ENCODE peak calls at places on chromosomes 3 and 15, in seven cellular contexts. I is renal cortical epithelial cell; T is activated CD4-positive, CD25-positive, alpha-beta regulatory T cell treated with anti-CD3 and anti-CD28 coated beads, Interleukin-2, amount 50 U/mL, for 16 hours; L is NCI-H2029 treated with DMSO at 0.1 percent for 48 hours; Z is progenitor cell of endocrine pancreas; E is activated T-cell treated with anti-CD3 and anti-CD28 coated beads, Interleukin-2, amount 50 U/mL, for 72 hours; C is Kasumi-1. B is an unnamed sample.

GRCh38 chr15:65954289-65954741 is 85.0 kb downstream of the RAB11A start:
- DNase-seq in I (peak), T (no peak), L (no peak), Z (no peak), E (no peak), C (no peak), B (no peak)

GRCh38 chr3:32077260-32078084 is 28.9 kb upstream of the GPD1L start:
- DNase-seq in I (peak), T (no peak), L (no peak), Z (no peak), E (no peak), C (no peak), B (no peak)

GRCh38 chr3:140223631-140224030 is 288.6 kb downstream of the CLSTN2 start:
- DNase-seq in I (peak), T (no peak), L (no peak), Z (no peak), E (no peak), C (no peak), B (no peak)

GRCh38 chr15:40932146-40932545 is 3.0 kb downstream of the DLL4 start:
- DNase-seq in I (no peak), T (no peak), L (peak), Z (no peak), E (no peak), C (peak), B (no peak)

GRCh38 chr15:66935688-66936087 is 129.7 kb upstream of the SMAD3 start:
- DNase-seq in I (no peak), T (no peak), L (no peak), Z (no peak), E (no peak), C (no peak), B (no peak)

GRCh38 chr3:192812736-192813383 is 85.5 kb upstream of the FGF12 start:
- DNase-seq in I (peak), T (no peak), L (no peak), Z (no peak), E (no peak), C (peak), B (peak)

GRCh38 chr3:51944541-51945021 is 2.4 kb downstream of the PARP3 start:
- DNase-seq in I (no peak), T (no peak), L (no peak), Z (peak), E (no peak), C (no peak), B (no peak)

GRCh38 chr3:157650191-157650590 is 147.0 kb upstream of the VEPH1 start:
- DNase-seq in I (no peak), T (no peak), L (peak), Z (no peak), E (no peak), C (no peak), B (no peak)

GRCh38 chr15:81398910-81399551 is 25.0 kb upstream of the TMC3 start:
- DNase-seq in I (peak), T (no peak), L (no peak), Z (no peak), E (no peak), C (no peak), B (no peak)

GRCh38 chr3:188452158-188452772 is 298.3 kb downstream of the LPP start:
- DNase-seq in I (no peak), T (no peak), L (no peak), Z (no peak), E (no peak), C (no peak), B (peak)

GRCh38 chr3:159169828-159170227 is 368.0 kb downstream of the MFSD1 start:
- DNase-seq in I (peak), T (no peak), L (no peak), Z (no peak), E (no peak), C (no peak), B (no peak)

GRCh38 chr3:29346828-29347227 is 66.0 kb downstream of the RBMS3 start:
- DNase-seq in I (peak), T (no peak), L (no peak), Z (no peak), E (no peak), C (no peak), B (no peak)

GRCh38 chr15:35907507-35907906 is 361.5 kb upstream of the DPH6 start:
- DNase-seq in I (no peak), T (no peak), L (no peak), Z (no peak), E (no peak), C (no peak), B (no peak)

GRCh38 chr15:71660501-71660900 is 149.9 kb upstream of the NR2E3 start:
- DNase-seq in I (no peak), T (no peak), L (no peak), Z (no peak), E (no peak), C (no peak), B (no peak)

GRCh38 chr15:90581771-90582471 is 52.2 kb downstream of the CRTC3 start:
- DNase-seq in I (no peak), T (no peak), L (no peak), Z (no peak), E (peak), C (no peak), B (no peak)

GRCh38 chr3:110814170-110815007 is 257.2 kb upstream of the NECTIN3 start:
- DNase-seq in I (peak), T (no peak), L (no peak), Z (no peak), E (peak), C (peak), B (no peak)